ENCODE peak calls at places on chromosomes 2 and 18, in six cellular contexts. W is neural progenitor cell, I is transverse colon, H is epithelial cell of prostate, J is A549, G is thyroid gland. L is an unnamed sample.

GRCh38 chr2:48855142-48855541 is 99.6 kb upstream of the LHCGR start:
- DNase-seq in I (no peak), W (no peak), H (no peak), G (no peak), J (no peak), L (no peak)

GRCh38 chr2:172859821-172860707 is 124.4 kb downstream of the RAPGEF4 start:
- DNase-seq in H (no peak), W (no peak), G (no peak), J (no peak), I (no peak), L (peak)

GRCh38 chr2:85605406-85606115 is 3.1 kb upstream of the TMEM150A start:
- DNase-seq in W (no peak), J (no peak), H (no peak), G (no peak), I (no peak), L (no peak)

GRCh38 chr2:170582747-170583463 is 132.2 kb upstream of the SP5 start:
- DNase-seq in H (no peak), G (no peak), I (no peak), W (peak), J (no peak), L (no peak)

GRCh38 chr2:37349376-37349775 is 4.9 kb downstream of the QPCT start:
- DNase-seq in G (no peak), J (no peak), W (peak), I (no peak), H (no peak), L (no peak)

GRCh38 chr18:66826211-66826610 is 222.3 kb upstream of the CDH19 start:
- DNase-seq in J (no peak), G (no peak), I (no peak), H (no peak), W (no peak), L (no peak)

GRCh38 chr2:43039376-43040080 is 186.9 kb downstream of the ZFP36L2 start:
- DNase-seq in G (peak), H (no peak), I (no peak), J (no peak), W (no peak), L (peak)

GRCh38 chr2:54899576-54900200 is 150.6 kb downstream of the RTN4 start:
- DNase-seq in I (no peak), W (peak), G (peak), H (no peak), J (peak), L (no peak)

GRCh38 chr2:72098935-72099334 is 48.7 kb downstream of the CYP26B1 start:
- DNase-seq in I (no peak), W (no peak), H (no peak), G (no peak), J (no peak), L (no peak)

GRCh38 chr2:11507517-11507916 is 26.3 kb upstream of the GREB1 start:
- DNase-seq in J (no peak), G (no peak), H (no peak), W (no peak), I (no peak), L (no peak)

GRCh38 chr2:219946529-219946928 is 319.1 kb downstream of the SLC4A3 start:
- DNase-seq in H (no peak), W (no peak), J (no peak), I (no peak), G (no peak), L (no peak)

GRCh38 chr2:240820607-240821428 is 799 bp upstream of the KIF1A start:
- DNase-seq in G (no peak), H (no peak), J (peak), I (no peak), W (peak), L (peak)

GRCh38 chr18:61129001-61129400 is 204.2 kb upstream of the CDH20 start:
- DNase-seq in H (no peak), I (no peak), J (no peak), W (no peak), G (no peak), L (no peak)

GRCh38 chr2:69241664-69242063 is 145.4 kb downstream of the GFPT1 start:
- DNase-seq in J (no peak), G (no peak), H (no peak), W (no peak), I (no peak), L (no peak)

GRCh38 chr2:2827237-2827636 is 496.2 kb upstream of the MYT1L start:
- DNase-seq in W (no peak), J (no peak), G (no peak), I (no peak), H (no peak), L (no peak)

GRCh38 chr2:176106636-176107539 is at the start of gene HOXD11:
- DNase-seq in J (peak), H (peak), W (peak), G (peak), I (peak), L (no peak)

GRCh38 chr18:1050012-1050657 is 145.5 kb downstream of the ADCYAP1 start:
- DNase-seq in H (peak), J (no peak), W (no peak), I (no peak), G (no peak), L (no peak)

GRCh38 chr2:74944987-74945782 is 13.3 kb upstream of the POLE4 start:
- DNase-seq in W (no peak), I (no peak), G (no peak), H (no peak), J (no peak), L (no peak)

GRCh38 chr2:9737053-9737875 is 106.0 kb upstream of the TAF1B start:
- DNase-seq in I (no peak), H (no peak), G (no peak), W (no peak), J (peak), L (peak)

GRCh38 chr2:237861-238260 is 26.0 kb downstream of the SH3YL1 start:
- DNase-seq in I (no peak), H (no peak), J (no peak), G (no peak), W (peak), L (no peak)

GRCh38 chr2:217948897-217949296 is 53.9 kb downstream of the TNS1 start:
- DNase-seq in I (no peak), G (no peak), W (no peak), J (no peak), H (no peak), L (no peak)

GRCh38 chr18:79950440-79951341 is 762 bp downstream of the SLC66A2 start:
- DNase-seq in J (peak), H (no peak), W (peak), I (peak), G (no peak), L (no peak)

GRCh38 chr2:203596183-203596582 is 61.1 kb upstream of the RAPH1 start:
- DNase-seq in G (no peak), W (no peak), H (no peak), I (no peak), J (no peak), L (no peak)

GRCh38 chr2:203591642-203592041 is 56.5 kb upstream of the RAPH1 start:
- DNase-seq in H (no peak), G (no peak), W (no peak), I (no peak), J (no peak), L (no peak)

GRCh38 chr2:203592470-203592869 is 57.4 kb upstream of the RAPH1 start:
- DNase-seq in G (peak), W (no peak), J (no peak), I (no peak), H (no peak), L (no peak)

GRCh38 chr2:203590496-203590895 is 55.4 kb upstream of the RAPH1 start:
- DNase-seq in W (no peak), I (no peak), G (no peak), H (no peak), J (no peak), L (no peak)

DNA sequence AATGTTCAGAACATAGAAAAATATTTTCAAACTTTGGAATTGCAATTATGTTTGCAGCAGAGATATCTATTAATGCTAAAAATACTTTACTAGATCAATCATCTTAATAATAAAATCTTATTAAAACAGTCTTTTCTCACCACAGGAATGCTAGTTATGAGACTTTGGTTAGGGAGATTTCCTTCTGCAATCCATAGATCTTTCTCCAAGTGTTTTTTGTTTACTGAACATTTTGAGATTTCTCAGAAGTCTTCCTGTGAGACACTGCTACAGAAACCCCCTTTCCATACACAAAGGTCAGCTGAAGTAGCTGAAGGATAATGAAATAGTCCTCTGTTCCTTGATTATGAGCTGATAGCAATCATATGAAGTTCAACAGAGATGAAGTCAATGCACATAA is 59.4 kb upstream of the RAPH1 start:
- DNase-seq in W (no peak), H (no peak), J (no peak), G (no peak), I (no peak), L (no peak)
- H3K27ac ChIP-seq in W (no peak), H (no peak), J (no peak), G (no peak), I (no peak), L (no peak)

GRCh38 chr2:160294339-160294803 is 94.3 kb upstream of the ITGB6 start:
- DNase-seq in H (no peak), J (no peak), G (peak), W (no peak), I (peak), L (no peak)

GRCh38 chr2:160293401-160293911 is 93.4 kb upstream of the ITGB6 start:
- DNase-seq in H (peak), I (no peak), J (no peak), W (no peak), G (no peak), L (no peak)

GRCh38 chr2:160295519-160296231 is 95.6 kb upstream of the ITGB6 start:
- DNase-seq in H (no peak), W (no peak), I (no peak), G (no peak), J (no peak), L (no peak)

GRCh38 chr2:160292225-160292624 is 92.2 kb upstream of the ITGB6 start:
- DNase-seq in I (no peak), H (no peak), W (no peak), J (no peak), G (no peak), L (no peak)

GRCh38 chr2:160294889-160295288 is 94.8 kb upstream of the ITGB6 start:
- DNase-seq in I (no peak), G (no peak), H (no peak), W (no peak), J (no peak), L (no peak)
- H3K27ac ChIP-seq in I (peak), G (no peak), H (peak), W (no peak), J (no peak), L (no peak)

GRCh38 chr2:39537150-39537549 is 100.1 kb upstream of the MAP4K3 start:
- DNase-seq in I (no peak), G (no peak), H (no peak), J (no peak), W (no peak), L (no peak)

GRCh38 chr2:39545957-39546356 is 108.9 kb upstream of the MAP4K3 start:
- DNase-seq in H (no peak), I (no peak), G (no peak), J (no peak), W (no peak), L (no peak)

GRCh38 chr2:39538713-39539112 is 101.6 kb upstream of the MAP4K3 start:
- DNase-seq in G (no peak), W (no peak), I (no peak), J (no peak), H (no peak), L (no peak)

GRCh38 chr2:39542523-39542922 is 105.4 kb upstream of the MAP4K3 start:
- DNase-seq in I (no peak), J (no peak), G (no peak), W (peak), H (no peak), L (no peak)

GRCh38 chr2:39541011-39541930 is 104.2 kb upstream of the MAP4K3 start:
- DNase-seq in I (no peak), H (no peak), J (no peak), W (no peak), G (no peak), L (no peak)
- H3K27ac ChIP-seq in I (no peak), H (no peak), J (no peak), W (no peak), G (no peak), L (no peak)

DNA sequence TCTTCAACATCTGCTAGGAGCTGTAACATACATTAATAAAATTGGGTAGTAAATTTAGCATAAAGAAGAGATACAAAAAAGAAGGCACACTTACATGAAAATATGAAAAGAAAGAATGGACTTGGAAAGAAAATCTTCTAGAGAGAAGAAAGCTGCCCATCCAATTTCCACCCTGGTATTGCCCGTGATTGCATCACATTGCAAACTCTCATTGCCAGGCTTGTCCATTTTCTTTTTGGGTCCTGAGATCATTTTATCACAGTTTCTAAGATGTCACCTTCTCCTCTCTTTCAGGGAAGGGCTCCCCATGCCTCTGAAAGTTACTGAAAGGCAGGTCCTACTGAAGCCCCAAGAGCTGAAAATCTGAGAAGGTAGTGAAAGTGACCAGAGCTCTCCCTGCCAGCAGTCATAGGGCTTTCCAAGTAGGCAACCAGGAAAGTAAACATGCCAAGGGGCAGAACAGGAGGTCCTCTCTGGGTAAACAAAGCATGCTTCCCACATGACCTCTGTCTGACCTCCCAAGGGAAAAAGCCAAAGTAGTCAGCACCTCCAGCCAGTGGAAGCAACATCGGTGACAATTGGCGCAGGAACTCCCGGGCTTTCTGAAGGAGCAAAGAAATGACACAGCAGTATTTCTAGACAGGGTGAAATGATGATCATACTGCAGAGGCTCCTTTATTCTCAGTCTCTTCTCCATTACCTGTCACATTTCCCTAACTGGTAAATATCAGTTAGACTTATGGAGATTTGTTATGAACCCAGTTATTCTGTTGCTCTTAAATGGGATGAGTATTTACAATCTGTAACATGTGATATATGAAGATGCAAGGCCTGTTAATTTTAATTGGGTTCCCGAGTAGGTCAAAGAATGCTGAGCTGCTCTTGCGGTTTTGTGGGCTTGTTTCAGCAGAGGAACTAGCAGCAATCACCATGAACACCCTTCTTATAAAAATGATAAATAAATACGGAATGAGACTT is 321.2 kb downstream of the RND3 start:
- DNase-seq in I (no peak), J (peak), W (no peak), G (no peak), H (no peak), L (peak)
- H3K27ac ChIP-seq in I (no peak), J (peak), W (no peak), G (no peak), H (peak), L (no peak)

GRCh38 chr2:111706481-111707001 is 177.5 kb downstream of the ANAPC1 start:
- DNase-seq in I (no peak), H (no peak), W (no peak), J (no peak), G (no peak), L (no peak)
- H3K27ac ChIP-seq in I (peak), H (peak), W (peak), J (peak), G (peak), L (no peak)

L was measured in substantia nigra.